ENCODE peak calls at places on chromosome 10, in six cellular contexts. A, P, E, M, I and X are unnamed samples.

GRCh38 chr10:82150123-82150900 is 275.3 kb downstream of the NRG3 start:
- DNase-seq in A (peak), P (no peak), E (no peak), M (no peak), I (peak), X (no peak)

GRCh38 chr10:14583252-14583651 is 191.4 kb downstream of the FAM107B start:
- DNase-seq in A (no peak), P (peak), E (no peak), M (no peak), I (no peak), X (no peak)

GRCh38 chr10:35331894-35332640 is 4.2 kb upstream of the CCNY start:
- DNase-seq in A (no peak), P (no peak), E (peak), M (no peak), I (peak), X (peak)

GRCh38 chr10:37478381-37478780 is 353.0 kb downstream of the ANKRD30A start:
- DNase-seq in A (no peak), P (no peak), E (no peak), M (no peak), I (no peak), X (peak)

GRCh38 chr10:17665742-17666141 is 21.8 kb downstream of the STAM start:
- DNase-seq in A (no peak), P (no peak), E (peak), M (no peak), I (no peak), X (peak)

GRCh38 chr10:29238531-29239080 is 50.3 kb upstream of the LYZL1 start:
- DNase-seq in A (no peak), P (no peak), E (no peak), M (no peak), I (no peak), X (no peak)

GRCh38 chr10:114749545-114749944 is 72.0 kb upstream of the FHIP2A start:
- DNase-seq in A (no peak), P (no peak), E (no peak), M (no peak), I (no peak), X (no peak)

GRCh38 chr10:84341538-84341856 is 13.1 kb downstream of the CCSER2 start:
- DNase-seq in A (no peak), P (no peak), E (no peak), M (no peak), I (peak), X (no peak)

GRCh38 chr10:20936388-20936787 is 39.3 kb upstream of the NEBL start:
- DNase-seq in A (no peak), P (no peak), E (no peak), M (no peak), I (no peak), X (no peak)

GRCh38 chr10:13439771-13440708 is 88.8 kb downstream of the BEND7 start:
- DNase-seq in A (peak), P (peak), E (peak), M (peak), I (peak), X (peak)

GRCh38 chr10:102620138-102620591 is 24.1 kb upstream of the TRIM8 start:
- DNase-seq in A (no peak), P (no peak), E (no peak), M (no peak), I (no peak), X (no peak)

GRCh38 chr10:17435187-17435586 is 19.2 kb downstream of the ST8SIA6 start:
- DNase-seq in A (no peak), P (no peak), E (no peak), M (no peak), I (peak), X (no peak)